ENCODE peak calls at places on chromosomes 3 and 15, in nine cellular contexts. Q is lung microvascular endothelial cell, D is activated gamma-delta T cell treated with Interleukin-2 at 50 U/mL for 16 hours, C is A172, Y is ELR, R is uterus, S is iris pigment epithelial cell, K is EL, A is vagina. O is an unnamed sample.

GRCh38 chr3:172096881-172097420 is 57.6 kb downstream of the FNDC3B start:
- DNase-seq in Q (no peak), D (no peak), C (peak), Y (peak), R (no peak), S (peak), K (peak), A (no peak), O (peak)

GRCh38 chr3:170745211-170745718 is 124.7 kb downstream of the RPL22L1 start:
- DNase-seq in Q (no peak), D (no peak), C (peak), Y (peak), R (no peak), S (peak), K (peak), A (no peak), O (peak)

GRCh38 chr15:42704492-42704926 is 32.4 kb downstream of the CDAN1 start:
- DNase-seq in Q (peak), D (peak), C (peak), Y (peak), R (peak), S (peak), K (peak), A (peak), O (peak)

GRCh38 chr3:178244653-178245384 is 291.4 kb upstream of the KCNMB2 start:
- DNase-seq in Q (peak), D (no peak), C (no peak), Y (no peak), R (peak), S (no peak), K (no peak), A (no peak), O (no peak)

GRCh38 chr15:71390101-71390500 is 274.8 kb downstream of the THSD4 start:
- DNase-seq in Q (peak), D (no peak), C (no peak), Y (no peak), R (no peak), S (peak), K (no peak), A (no peak), O (peak)

GRCh38 chr3:160038862-160039562 is 50.4 kb downstream of the IL12A start:
- DNase-seq in Q (peak), D (no peak), C (no peak), Y (no peak), R (no peak), S (peak), K (no peak), A (no peak), O (peak)

GRCh38 chr3:195263193-195263924 is 7.6 kb downstream of the XXYLT1 start:
- DNase-seq in Q (no peak), D (no peak), C (no peak), Y (peak), R (no peak), S (peak), K (no peak), A (no peak), O (no peak)

GRCh38 chr3:191958980-191959671 is 498.2 kb downstream of the PYDC2 start:
- DNase-seq in Q (no peak), D (no peak), C (no peak), Y (no peak), R (no peak), S (no peak), K (no peak), A (no peak), O (no peak)

GRCh38 chr15:76197703-76198455 is 113.4 kb downstream of the ETFA start:
- DNase-seq in Q (no peak), D (no peak), C (peak), Y (peak), R (no peak), S (no peak), K (peak), A (no peak), O (peak)

GRCh38 chr3:101066776-101067175 is 73.6 kb upstream of the ABI3BP start:
- DNase-seq in Q (peak), D (no peak), C (peak), Y (peak), R (no peak), S (peak), K (peak), A (no peak), O (peak)

GRCh38 chr15:82548700-82549099 is 8.4 kb upstream of the RPS17 start:
- DNase-seq in Q (no peak), D (no peak), C (no peak), Y (no peak), R (no peak), S (no peak), K (no peak), A (no peak), O (peak)

GRCh38 chr3:159634414-159634813 is 354.2 kb upstream of the IL12A start:
- DNase-seq in Q (no peak), D (no peak), C (peak), Y (peak), R (no peak), S (peak), K (peak), A (no peak), O (peak)

GRCh38 chr3:2978977-2979732 is 131.0 kb downstream of the IL5RA start:
- DNase-seq in Q (no peak), D (no peak), C (no peak), Y (no peak), R (no peak), S (no peak), K (no peak), A (no peak), O (no peak)

GRCh38 chr15:57649138-57649537 is 57.4 kb upstream of the POLR2M start:
- DNase-seq in Q (no peak), D (no peak), C (no peak), Y (peak), R (no peak), S (no peak), K (no peak), A (no peak), O (peak)